ENCODE peak calls at places on chromosomes 6 and 20, in seven cellular contexts. One of them, this sample, is unnamed.

GRCh38 chr6:136403166-136403980 is 113.7 kb upstream of the BCLAF1 start:
- DNase-seq in AG10803: peak
- DNase-seq in SK-N-SH: no peak
- DNase-seq in Peyer's patch: no peak
- DNase-seq in epithelial cell of proximal tubule: peak
- DNase-seq in NT2/D1: no peak
- DNase-seq in skeletal muscle cell: peak
- DNase-seq in this sample: no peak

GRCh38 chr6:56363796-56364195 is 116.4 kb upstream of the COL21A1 start:
- DNase-seq in SK-N-SH: no peak
- DNase-seq in skeletal muscle cell: no peak
- DNase-seq in Peyer's patch: no peak
- DNase-seq in NT2/D1: no peak
- DNase-seq in epithelial cell of proximal tubule: no peak
- DNase-seq in AG10803: no peak
- DNase-seq in this sample: no peak

GRCh38 chr6:57013501-57013900 is 33.0 kb upstream of the KIAA1586 start:
- DNase-seq in SK-N-SH: no peak
- DNase-seq in Peyer's patch: no peak
- DNase-seq in NT2/D1: no peak
- DNase-seq in AG10803: peak
- DNase-seq in skeletal muscle cell: peak
- DNase-seq in epithelial cell of proximal tubule: peak
- DNase-seq in this sample: no peak

GRCh38 chr20:51906049-51906448 is 103.7 kb upstream of the SALL4 start:
- DNase-seq in skeletal muscle cell: no peak
- DNase-seq in Peyer's patch: no peak
- DNase-seq in AG10803: no peak
- DNase-seq in epithelial cell of proximal tubule: no peak
- DNase-seq in NT2/D1: no peak
- DNase-seq in SK-N-SH: no peak
- DNase-seq in this sample: no peak

GRCh38 chr6:166567107-166567506 is 19.4 kb downstream of the RAMACL start:
- DNase-seq in NT2/D1: no peak
- DNase-seq in SK-N-SH: no peak
- DNase-seq in Peyer's patch: no peak
- DNase-seq in skeletal muscle cell: peak
- DNase-seq in epithelial cell of proximal tubule: peak
- DNase-seq in AG10803: peak
- DNase-seq in this sample: no peak

GRCh38 chr20:17505664-17506517 is 25.3 kb downstream of the BFSP1 start:
- DNase-seq in AG10803: peak
- DNase-seq in SK-N-SH: no peak
- DNase-seq in skeletal muscle cell: no peak
- DNase-seq in epithelial cell of proximal tubule: no peak
- DNase-seq in NT2/D1: no peak
- DNase-seq in Peyer's patch: no peak
- DNase-seq in this sample: no peak

GRCh38 chr6:89950879-89951391 is 56.7 kb downstream of the GJA10 start:
- DNase-seq in AG10803: no peak
- DNase-seq in SK-N-SH: no peak
- DNase-seq in NT2/D1: no peak
- DNase-seq in Peyer's patch: no peak
- DNase-seq in epithelial cell of proximal tubule: no peak
- DNase-seq in skeletal muscle cell: no peak
- DNase-seq in this sample: no peak

GRCh38 chr6:141464490-141464889 is 668.2 kb upstream of the GJE1 start:
- DNase-seq in NT2/D1: no peak
- DNase-seq in skeletal muscle cell: peak
- DNase-seq in Peyer's patch: no peak
- DNase-seq in AG10803: peak
- DNase-seq in SK-N-SH: no peak
- DNase-seq in epithelial cell of proximal tubule: peak
- DNase-seq in this sample: no peak

GRCh38 chr20:25233016-25233772 is 14.7 kb upstream of the PYGB start:
- DNase-seq in epithelial cell of proximal tubule: no peak
- DNase-seq in Peyer's patch: no peak
- DNase-seq in AG10803: peak
- DNase-seq in SK-N-SH: no peak
- DNase-seq in NT2/D1: no peak
- DNase-seq in skeletal muscle cell: peak
- DNase-seq in this sample: no peak

GRCh38 chr6:4336778-4337442 is 201.5 kb upstream of the ECI2 start:
- DNase-seq in AG10803: no peak
- DNase-seq in epithelial cell of proximal tubule: peak
- DNase-seq in NT2/D1: no peak
- DNase-seq in skeletal muscle cell: no peak
- DNase-seq in SK-N-SH: no peak
- DNase-seq in Peyer's patch: no peak
- DNase-seq in this sample: no peak

GRCh38 chr20:8007490-8007889 is 12.1 kb downstream of the TMX4 start:
- DNase-seq in skeletal muscle cell: no peak
- DNase-seq in SK-N-SH: no peak
- DNase-seq in AG10803: no peak
- DNase-seq in NT2/D1: no peak
- DNase-seq in Peyer's patch: no peak
- DNase-seq in epithelial cell of proximal tubule: no peak
- DNase-seq in this sample: no peak

GRCh38 chr6:33213166-33213988 is 5.1 kb downstream of the RING1 start:
- DNase-seq in epithelial cell of proximal tubule: no peak
- DNase-seq in SK-N-SH: peak
- DNase-seq in Peyer's patch: no peak
- DNase-seq in skeletal muscle cell: no peak
- DNase-seq in AG10803: no peak
- DNase-seq in NT2/D1: no peak
- DNase-seq in this sample: no peak
- H3K4me3 ChIP-seq in epithelial cell of proximal tubule: peak
- H3K4me3 ChIP-seq in SK-N-SH: peak
- H3K4me3 ChIP-seq in Peyer's patch: peak
- H3K4me3 ChIP-seq in skeletal muscle cell: peak
- H3K4me3 ChIP-seq in AG10803: peak
- H3K4me3 ChIP-seq in NT2/D1: peak
- H3K4me3 ChIP-seq in this sample: no peak

DNA sequence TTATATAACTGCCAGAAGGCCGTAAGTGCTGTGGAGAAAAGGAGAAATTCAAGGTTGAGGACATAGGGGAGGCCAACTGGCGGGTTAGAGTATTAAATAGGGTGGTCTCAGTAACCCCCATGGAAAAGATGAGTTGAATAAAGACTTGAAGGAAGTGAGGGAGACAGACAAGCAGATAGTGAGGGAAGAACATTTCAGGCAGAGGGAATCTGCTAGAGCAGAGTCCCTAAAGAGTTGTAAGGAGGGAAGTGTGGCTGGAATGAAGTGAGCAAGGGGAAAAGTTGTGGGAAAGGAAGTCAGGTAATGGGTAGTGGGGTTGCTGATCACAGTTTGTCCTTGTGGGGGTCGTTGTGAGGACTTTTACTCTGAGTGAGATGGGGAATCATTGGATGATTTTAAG is 1.4 kb downstream of the KIFC1 start:
- DNase-seq in epithelial cell of proximal tubule: no peak
- DNase-seq in SK-N-SH: no peak
- DNase-seq in skeletal muscle cell: no peak
- DNase-seq in AG10803: no peak
- DNase-seq in Peyer's patch: no peak
- DNase-seq in NT2/D1: no peak
- DNase-seq in this sample: no peak
- H3K4me3 ChIP-seq in epithelial cell of proximal tubule: peak
- H3K4me3 ChIP-seq in SK-N-SH: peak
- H3K4me3 ChIP-seq in skeletal muscle cell: peak
- H3K4me3 ChIP-seq in AG10803: peak
- H3K4me3 ChIP-seq in Peyer's patch: no peak
- H3K4me3 ChIP-seq in NT2/D1: peak
- H3K4me3 ChIP-seq in this sample: peak

GRCh38 chr6:140319209-140319608 is 944.8 kb upstream of the CITED2 start:
- DNase-seq in NT2/D1: no peak
- DNase-seq in AG10803: peak
- DNase-seq in epithelial cell of proximal tubule: peak
- DNase-seq in SK-N-SH: no peak
- DNase-seq in Peyer's patch: no peak
- DNase-seq in skeletal muscle cell: peak
- DNase-seq in this sample: no peak
- H3K4me3 ChIP-seq in NT2/D1: no peak
- H3K4me3 ChIP-seq in AG10803: no peak
- H3K4me3 ChIP-seq in epithelial cell of proximal tubule: peak
- H3K4me3 ChIP-seq in SK-N-SH: no peak
- H3K4me3 ChIP-seq in Peyer's patch: no peak
- H3K4me3 ChIP-seq in skeletal muscle cell: no peak
- H3K4me3 ChIP-seq in this sample: no peak

DNA sequence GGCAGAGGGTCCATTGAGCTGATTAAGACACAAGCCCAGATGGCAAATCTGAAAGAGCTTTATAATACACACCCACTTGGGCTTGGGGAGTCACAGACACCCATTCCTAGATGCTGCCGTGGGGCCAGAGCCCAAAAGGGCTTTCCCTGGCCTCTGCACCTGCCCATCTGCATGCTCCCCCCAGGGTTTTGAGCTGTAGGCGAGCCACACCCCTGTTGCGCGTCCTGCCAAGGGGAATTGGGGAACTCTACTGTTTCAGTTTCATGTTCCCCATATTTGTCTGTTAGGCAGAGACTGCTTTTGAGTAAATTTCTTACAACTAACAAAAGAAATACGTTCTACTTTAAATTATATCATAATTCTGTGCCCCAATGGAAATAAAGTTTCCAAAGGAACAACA is 52.9 kb upstream of the FNDC1 start:
- DNase-seq in skeletal muscle cell: no peak
- DNase-seq in AG10803: no peak
- DNase-seq in NT2/D1: no peak
- DNase-seq in SK-N-SH: no peak
- DNase-seq in Peyer's patch: peak
- DNase-seq in epithelial cell of proximal tubule: no peak
- DNase-seq in this sample: no peak
- H3K4me3 ChIP-seq in skeletal muscle cell: no peak
- H3K4me3 ChIP-seq in AG10803: no peak
- H3K4me3 ChIP-seq in NT2/D1: no peak
- H3K4me3 ChIP-seq in SK-N-SH: no peak
- H3K4me3 ChIP-seq in Peyer's patch: no peak
- H3K4me3 ChIP-seq in epithelial cell of proximal tubule: no peak
- H3K4me3 ChIP-seq in this sample: no peak

GRCh38 chr6:71419217-71419953 is 130.8 kb downstream of the OGFRL1 start:
- DNase-seq in AG10803: peak
- DNase-seq in epithelial cell of proximal tubule: no peak
- DNase-seq in NT2/D1: no peak
- DNase-seq in SK-N-SH: no peak
- DNase-seq in Peyer's patch: no peak
- DNase-seq in skeletal muscle cell: no peak
- DNase-seq in this sample: no peak
- H3K4me3 ChIP-seq in AG10803: peak
- H3K4me3 ChIP-seq in epithelial cell of proximal tubule: peak
- H3K4me3 ChIP-seq in NT2/D1: peak
- H3K4me3 ChIP-seq in SK-N-SH: peak
- H3K4me3 ChIP-seq in Peyer's patch: peak
- H3K4me3 ChIP-seq in skeletal muscle cell: peak
- H3K4me3 ChIP-seq in this sample: no peak

DNA sequence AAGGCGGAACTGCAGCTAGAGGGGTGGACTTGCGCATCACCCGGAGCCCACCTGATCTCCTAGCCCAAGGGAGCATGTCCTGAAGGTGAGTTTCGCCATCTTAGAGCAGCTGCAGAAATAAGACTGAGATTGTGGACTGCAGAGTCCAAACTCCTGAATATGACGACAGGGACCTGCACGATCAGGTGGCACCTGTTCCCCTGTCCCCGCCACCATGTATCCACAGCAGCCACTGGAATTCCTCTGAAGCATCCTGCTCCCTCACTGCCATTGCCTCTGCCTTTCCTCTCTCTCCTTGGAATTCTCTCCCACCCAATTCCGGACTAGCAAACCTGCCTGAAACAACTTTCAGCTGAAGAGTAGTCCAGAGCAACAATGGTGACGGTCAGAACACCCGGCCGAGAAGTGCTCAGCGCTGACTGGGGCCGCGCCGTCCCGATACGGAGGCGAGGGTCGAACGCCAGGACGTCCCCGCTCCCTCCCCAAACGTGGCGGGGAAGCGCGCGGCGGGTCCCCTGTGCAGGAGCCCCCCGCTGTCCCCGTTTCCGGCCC is 710 bp upstream of the FAM120B start:
- DNase-seq in skeletal muscle cell: no peak
- DNase-seq in NT2/D1: no peak
- DNase-seq in SK-N-SH: no peak
- DNase-seq in AG10803: no peak
- DNase-seq in Peyer's patch: no peak
- DNase-seq in epithelial cell of proximal tubule: no peak
- DNase-seq in this sample: no peak
- H3K4me3 ChIP-seq in skeletal muscle cell: peak
- H3K4me3 ChIP-seq in NT2/D1: peak
- H3K4me3 ChIP-seq in SK-N-SH: peak
- H3K4me3 ChIP-seq in AG10803: peak
- H3K4me3 ChIP-seq in Peyer's patch: peak
- H3K4me3 ChIP-seq in epithelial cell of proximal tubule: peak
- H3K4me3 ChIP-seq in this sample: peak

GRCh38 chr6:45375449-45375848 is 2.3 kb downstream of the SUPT3H start:
- DNase-seq in SK-N-SH: no peak
- DNase-seq in Peyer's patch: no peak
- DNase-seq in NT2/D1: no peak
- DNase-seq in AG10803: no peak
- DNase-seq in skeletal muscle cell: no peak
- DNase-seq in epithelial cell of proximal tubule: no peak
- DNase-seq in this sample: no peak
- H3K4me3 ChIP-seq in SK-N-SH: no peak
- H3K4me3 ChIP-seq in Peyer's patch: no peak
- H3K4me3 ChIP-seq in NT2/D1: no peak
- H3K4me3 ChIP-seq in AG10803: no peak
- H3K4me3 ChIP-seq in skeletal muscle cell: no peak
- H3K4me3 ChIP-seq in epithelial cell of proximal tubule: no peak
- H3K4me3 ChIP-seq in this sample: no peak

DNA sequence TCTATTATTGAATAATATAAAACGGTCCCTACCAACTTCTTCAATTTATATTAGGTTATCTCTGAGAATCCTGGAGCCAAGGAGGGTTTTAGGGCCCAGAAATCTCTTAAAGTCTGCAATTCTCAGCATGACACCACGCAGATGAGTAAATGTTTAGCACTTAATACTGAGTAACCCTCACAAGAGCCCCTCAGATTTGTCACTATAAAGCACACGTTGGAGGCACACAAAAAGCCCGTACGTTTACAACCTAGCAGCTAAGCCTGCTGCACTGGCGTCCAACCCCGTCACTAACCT is 1.2 kb downstream of the CPNE1 start:
- DNase-seq in SK-N-SH: no peak
- DNase-seq in AG10803: no peak
- DNase-seq in epithelial cell of proximal tubule: no peak
- DNase-seq in NT2/D1: no peak
- DNase-seq in Peyer's patch: no peak
- DNase-seq in skeletal muscle cell: no peak
- DNase-seq in this sample: no peak
- H3K4me3 ChIP-seq in SK-N-SH: peak
- H3K4me3 ChIP-seq in AG10803: peak
- H3K4me3 ChIP-seq in epithelial cell of proximal tubule: peak
- H3K4me3 ChIP-seq in NT2/D1: peak
- H3K4me3 ChIP-seq in Peyer's patch: peak
- H3K4me3 ChIP-seq in skeletal muscle cell: peak
- H3K4me3 ChIP-seq in this sample: peak